ENCODE peak calls at places on chromosomes 16 and 17, in five cellular contexts. Q is body of pancreas; V is stimulated activated CD8-positive, alpha-beta memory T cell treated with anti-CD3 and anti-CD28 coated beads, Interleukin-4, amount 100 ng/mL, for 24 hours; U is M059J; K is activated CD4-positive, alpha-beta T cell treated with anti-CD3 and anti-CD28 coated beads for 24 hours. R is an unnamed sample.

GRCh38 chr16:6356881-6357280 is 975.8 kb upstream of the RBFOX1 start:
- DNase-seq in V (no peak), Q (no peak), K (no peak), U (no peak), R (no peak)

GRCh38 chr17:65538679-65539529 is 22.5 kb downstream of the AXIN2 start:
- DNase-seq in Q (no peak), K (no peak), U (no peak), V (no peak), R (no peak)

GRCh38 chr16:49452568-49452967 is 79.0 kb downstream of the C16orf78 start:
- DNase-seq in K (no peak), V (no peak), U (no peak), Q (no peak), R (no peak)

GRCh38 chr16:54062361-54063346 is 223.9 kb downstream of the IRX3 start:
- DNase-seq in Q (no peak), U (no peak), V (no peak), K (no peak), R (no peak)

GRCh38 chr17:40242774-40243173 is 23.7 kb downstream of the WIPF2 start:
- DNase-seq in U (no peak), K (no peak), V (no peak), Q (no peak), R (no peak)

GRCh38 chr17:67044940-67045339 is 586 bp downstream of the CACNG1 start:
- DNase-seq in V (no peak), U (no peak), K (no peak), Q (no peak), R (no peak)

GRCh38 chr17:76679242-76679641 is 31.5 kb downstream of the MXRA7 start:
- DNase-seq in K (no peak), Q (no peak), V (no peak), U (no peak), R (no peak)

GRCh38 chr17:72539981-72540897 is 419.4 kb downstream of the SOX9 start:
- DNase-seq in Q (peak), V (peak), K (peak), U (peak), R (peak)

GRCh38 chr16:59192551-59193199 is 458.6 kb upstream of the GOT2 start:
- DNase-seq in V (peak), Q (peak), U (peak), K (peak), R (no peak)

GRCh38 chr16:84374160-84374489 is 5.8 kb downstream of the ATP2C2 start:
- DNase-seq in Q (no peak), U (peak), V (no peak), K (no peak), R (no peak)

GRCh38 chr16:2936436-2937011 is 24.8 kb downstream of the FLYWCH1 start:
- DNase-seq in K (no peak), Q (no peak), V (no peak), U (no peak), R (no peak)

GRCh38 chr17:6323626-6324356 is 111.1 kb downstream of the AIPL1 start:
- DNase-seq in V (no peak), K (no peak), Q (no peak), U (peak), R (no peak)

GRCh38 chr17:51097708-51098446 is 22.8 kb downstream of the SPAG9 start:
- DNase-seq in K (no peak), Q (peak), U (no peak), V (no peak), R (no peak)